ENCODE peak calls at places on chromosome 18, in nine cellular contexts. Y is foreskin keratinocyte, U is heart right ventricle, M is AG09309, Z is AG04449, G is AG09319, F is nephron progenitor cell, O is ovary, K is cardiac muscle cell. Q is an unnamed sample.

GRCh38 chr18:57953883-57954282 is 90.1 kb upstream of the NEDD4L start:
- DNase-seq in Y (no peak), U (no peak), M (no peak), Z (no peak), G (no peak), F (no peak), O (no peak), K (no peak), Q (no peak)

GRCh38 chr18:63148449-63149199 is 170.9 kb downstream of the BCL2 start:
- DNase-seq in Y (no peak), U (no peak), M (peak; percentile 58), Z (peak; percentile 4), G (peak; percentile 63), F (no peak), O (no peak), K (peak; percentile 89), Q (no peak)

GRCh38 chr18:840080-840408 is 28.0 kb upstream of the YES1 start:
- DNase-seq in Y (no peak), U (no peak), M (no peak), Z (no peak), G (no peak), F (no peak), O (no peak), K (no peak), Q (no peak)

GRCh38 chr18:57833441-57834101 is 30.5 kb upstream of the ATP8B1 start:
- DNase-seq in Y (peak; percentile 34), U (no peak), M (no peak), Z (no peak), G (no peak), F (no peak), O (no peak), K (peak; percentile 44), Q (no peak)

GRCh38 chr18:67386028-67386427 is 130.5 kb downstream of the DSEL start:
- DNase-seq in Y (no peak), U (no peak), M (no peak), Z (no peak), G (no peak), F (no peak), O (no peak), K (peak; percentile 6), Q (no peak)

GRCh38 chr18:69257861-69258458 is 142.7 kb upstream of the DOK6 start:
- DNase-seq in Y (peak; percentile 26), U (no peak), M (peak; percentile 81), Z (peak; percentile 5), G (peak; percentile 72), F (no peak), O (no peak), K (peak; percentile 93), Q (no peak)

GRCh38 chr18:79246309-79247108 is 149.2 kb upstream of the NFATC1 start:
- DNase-seq in Y (peak; percentile 78), U (peak; percentile 73), M (peak; percentile 7), Z (peak; percentile 4), G (no peak), F (peak; percentile 83), O (peak; percentile 63), K (peak; percentile 83), Q (peak; percentile 81)

GRCh38 chr18:36300211-36300610 is 2.7 kb downstream of the FHOD3 start:
- DNase-seq in Y (no peak), U (no peak), M (no peak), Z (no peak), G (no peak), F (no peak), O (no peak), K (no peak), Q (no peak)

GRCh38 chr18:77002496-77002895 is 130.1 kb downstream of the MBP start:
- DNase-seq in Y (no peak), U (no peak), M (no peak), Z (no peak), G (no peak), F (no peak), O (no peak), K (no peak), Q (no peak)

GRCh38 chr18:31487251-31488015 is 10.5 kb upstream of the DSG2 start:
- DNase-seq in Y (peak; percentile 97), U (no peak), M (peak; percentile 7), Z (peak; percentile 10), G (no peak), F (no peak), O (no peak), K (peak; percentile 79), Q (no peak)

GRCh38 chr18:32019251-32019943 is 772 bp downstream of the RNF125 start:
- DNase-seq in Y (peak; percentile 63), U (peak; percentile 53), M (no peak), Z (no peak), G (no peak), F (peak; percentile 50), O (peak; percentile 51), K (peak; percentile 29), Q (peak; percentile 69)

GRCh38 chr18:26631135-26631534 is 82.8 kb upstream of the KCTD1 start:
- DNase-seq in Y (no peak), U (no peak), M (no peak), Z (no peak), G (no peak), F (no peak), O (no peak), K (no peak), Q (no peak)

GRCh38 chr18:26624443-26624842 is 76.1 kb upstream of the KCTD1 start:
- DNase-seq in Y (no peak), U (no peak), M (no peak), Z (no peak), G (no peak), F (no peak), O (no peak), K (no peak), Q (no peak)

DNA sequence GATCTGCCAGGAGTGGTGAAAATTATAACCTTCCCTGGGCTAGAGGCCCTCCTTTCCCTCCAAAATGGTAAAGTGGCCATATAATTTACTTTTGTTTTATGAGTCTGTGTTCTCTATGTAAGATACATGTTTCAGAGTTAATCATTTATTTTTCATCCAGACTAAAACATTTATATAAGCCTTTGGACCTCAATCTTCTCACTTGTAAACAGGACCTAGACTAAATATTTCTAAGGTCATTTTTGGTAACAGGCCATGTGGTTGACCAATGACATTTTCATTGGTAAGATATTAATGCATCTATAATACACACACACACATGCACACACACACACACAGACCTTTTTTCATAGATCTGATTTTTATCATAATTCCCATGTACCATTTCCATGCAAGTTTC is 79.7 kb upstream of the KCTD1 start:
- DNase-seq in Y (no peak), U (no peak), M (no peak), Z (no peak), G (no peak), F (no peak), O (no peak), K (no peak), Q (no peak)
- TF ChIP-seq CTCF in Y (no peak), U (no peak), M (no peak), Z (no peak), G (no peak), F (no peak), O (no peak), K (no peak), Q (no peak)

GRCh38 chr18:11379660-11380059 is 229.7 kb upstream of the SLC35G4 start:
- DNase-seq in Y (no peak), U (no peak), M (no peak), Z (no peak), G (no peak), F (no peak), O (no peak), K (no peak), Q (no peak)
- TF ChIP-seq CTCF in Y (no peak), U (no peak), M (no peak), Z (no peak), G (no peak), F (no peak), O (no peak), K (no peak), Q (no peak)

DNA sequence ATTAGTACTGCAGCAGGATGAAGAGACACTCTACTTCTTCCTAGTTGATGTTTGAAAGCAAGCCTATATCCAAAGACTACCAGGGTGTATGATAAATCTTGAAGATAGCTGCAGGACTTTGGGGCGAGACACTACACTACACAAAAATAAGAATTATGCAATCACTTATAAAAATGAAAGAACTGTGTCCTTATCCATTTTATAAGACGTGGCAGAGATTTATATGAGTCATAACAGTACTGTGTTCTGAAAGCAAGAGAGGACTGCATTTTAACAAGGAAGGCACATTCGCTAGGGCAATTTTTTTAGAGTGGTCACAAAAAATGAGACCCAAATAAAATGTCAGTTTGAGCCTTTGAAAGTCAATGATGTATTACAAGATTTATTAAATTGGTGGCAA is 617.0 kb upstream of the LINC00305 start:
- DNase-seq in Y (no peak), U (no peak), M (no peak), Z (no peak), G (no peak), F (no peak), O (no peak), K (no peak), Q (no peak)
- TF ChIP-seq CTCF in Y (no peak), U (no peak), M (no peak), Z (no peak), G (no peak), F (no peak), O (no peak), K (no peak), Q (no peak)

GRCh38 chr18:22490429-22490846 is 72.7 kb upstream of the CTAGE1 start:
- DNase-seq in Y (no peak), U (no peak), M (no peak), Z (no peak), G (no peak), F (no peak), O (no peak), K (peak; percentile 34), Q (no peak)
- TF ChIP-seq CTCF in Y (no peak), U (no peak), M (no peak), Z (no peak), G (no peak), F (no peak), O (no peak), K (no peak), Q (peak; percentile 30)

DNA sequence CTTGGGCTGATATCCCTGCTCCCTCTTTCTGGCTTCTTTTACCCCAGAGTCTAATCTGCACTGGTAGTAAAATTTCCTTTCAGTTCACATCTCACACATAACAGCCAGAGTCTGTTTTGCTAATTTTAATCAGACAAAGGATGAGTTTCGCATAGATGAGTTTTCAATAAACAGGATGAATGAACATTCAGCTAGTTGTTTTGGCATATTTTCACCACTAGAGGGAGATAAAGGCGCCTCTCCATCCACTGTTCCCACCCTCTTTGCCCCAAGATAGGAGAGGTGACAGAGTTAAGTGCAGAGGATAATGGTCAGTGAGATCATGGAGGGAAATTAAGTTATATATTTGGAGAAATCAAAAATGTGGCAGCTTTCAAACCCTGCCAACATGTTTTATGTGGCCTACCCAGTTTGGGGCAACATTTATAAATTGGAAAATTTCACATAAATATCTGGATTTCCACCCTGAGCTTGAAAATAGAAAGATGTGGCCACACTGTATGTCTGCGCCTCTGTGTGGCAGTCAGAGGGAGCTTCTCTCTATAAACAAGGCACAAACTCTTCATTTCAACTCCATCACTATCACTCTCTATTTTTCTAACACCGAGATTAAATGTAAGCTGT is 48.5 kb upstream of the DTNA start:
- DNase-seq in Y (peak; percentile 38), U (no peak), M (no peak), Z (no peak), G (peak; percentile 19), F (peak; percentile 27), O (no peak), K (peak; percentile 62), Q (no peak)
- TF ChIP-seq CTCF in Y (peak; percentile 86), U (peak; percentile 75), M (peak; percentile 83), Z (peak; percentile 74), G (peak; percentile 77), F (peak; percentile 90), O (peak; percentile 57), K (peak; percentile 86), Q (peak; percentile 87)

GRCh38 chr18:59140287-59140885 is 702 bp downstream of the SEC11C start:
- DNase-seq in Y (peak; percentile 44), U (no peak), M (no peak), Z (no peak), G (no peak), F (peak; percentile 39), O (no peak), K (peak; percentile 33), Q (no peak)
- TF ChIP-seq CTCF in Y (no peak), U (no peak), M (no peak), Z (no peak), G (no peak), F (no peak), O (no peak), K (no peak), Q (peak; percentile 13)

Q was measured in type B pancreatic cell.